ENCODE peak calls at places on chromosomes 4 and X, in ten cellular contexts. D is RWPE2; T is mammary epithelial cell; S is uterus; F is body of pancreas; E is fibroblast of lung; U is MM.1S; V is CD8-positive, alpha-beta memory T cell; N is cardiac muscle cell; W is aorta. L is an unnamed sample. For H3K4me1, the result is how much of the 10 kb centered on the place peaks cover.

GRCh38 chr4:8422786-8423185 is 17.7 kb downstream of the ACOX3 start:
- DNase-seq in N (no peak), D (no peak), V (no peak), F (no peak), U (no peak), S (no peak), W (no peak), E (no peak), T (no peak), L (no peak)

GRCh38 chr4:124104101-124104500 is 608.4 kb downstream of the ANKRD50 start:
- DNase-seq in V (no peak), S (no peak), D (no peak), F (no peak), U (no peak), T (peak), N (no peak), W (no peak), E (no peak), L (no peak)

GRCh38 chr4:150308824-150309472 is 230.7 kb downstream of the DCLK2 start:
- DNase-seq in F (no peak), V (no peak), N (peak), S (no peak), U (no peak), E (peak), W (no peak), T (peak), D (peak), L (no peak)

GRCh38 chrX:41145920-41146608 is 60.8 kb downstream of the USP9X start:
- DNase-seq in V (no peak), N (peak), F (no peak), E (peak), S (no peak), D (no peak), W (no peak), T (peak), U (no peak), L (no peak)

GRCh38 chrX:40175416-40176255 is 77.9 kb upstream of the BCOR start:
- DNase-seq in V (peak), S (peak), D (no peak), N (peak), F (peak), T (no peak), W (peak), U (peak), E (peak), L (no peak)

GRCh38 chrX:129618997-129619396 is 35.8 kb downstream of the APLN start:
- DNase-seq in D (no peak), F (peak), U (no peak), T (no peak), S (no peak), W (no peak), N (peak), V (no peak), E (no peak), L (no peak)

GRCh38 chrX:6026484-6026883 is 202.2 kb downstream of the NLGN4X start:
- DNase-seq in U (no peak), F (no peak), T (no peak), V (no peak), W (no peak), N (no peak), E (no peak), S (no peak), D (no peak), L (no peak)

GRCh38 chrX:112536544-112536943 is 143.2 kb downstream of the LHFPL1 start:
- DNase-seq in F (no peak), D (no peak), V (no peak), E (no peak), U (no peak), W (no peak), T (no peak), N (no peak), S (no peak), L (no peak)

GRCh38 chrX:111039606-111040005 is 56.4 kb upstream of the PAK3 start:
- DNase-seq in V (no peak), S (no peak), N (no peak), U (no peak), T (peak), F (no peak), W (no peak), E (no peak), D (no peak), L (no peak)

DNA sequence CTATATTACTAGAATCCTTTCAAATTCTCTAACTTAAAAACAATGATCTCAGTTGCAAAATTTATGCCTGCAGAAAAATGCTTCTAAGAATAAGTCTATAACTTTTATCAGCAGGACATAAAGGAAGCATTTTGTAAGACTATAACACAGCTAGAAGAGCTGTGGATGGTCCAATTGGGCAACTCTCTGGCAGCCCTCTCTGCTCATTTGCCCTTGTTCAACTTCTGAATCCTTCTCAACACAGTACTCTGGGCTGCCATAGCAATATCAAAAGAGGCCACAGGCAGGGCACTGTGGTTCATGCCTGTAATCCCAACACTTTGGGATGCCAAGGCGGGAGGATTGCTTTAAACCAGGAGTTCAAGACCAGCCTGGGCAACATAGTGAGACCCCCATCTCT is 88.5 kb downstream of the MID1 start:
- DNase-seq in D (no peak), V (no peak), E (no peak), W (no peak), S (no peak), T (no peak), N (peak), U (no peak), F (no peak), L (no peak)
- H3K4me1 ChIP-seq in D (under half), V (under half), E (under half), W (under half), S (under half), T (under half), N (under half), U (under half), F (under half), L (under half)

GRCh38 chr4:73452953-73453700 is 17.1 kb downstream of the AFP start:
- DNase-seq in S (no peak), D (no peak), V (no peak), E (no peak), T (no peak), W (no peak), U (no peak), N (peak), F (no peak), L (no peak)
- H3K4me1 ChIP-seq in S (under half), D (under half), V (under half), E (under half), T (under half), W (under half), U (under half), N (under half), F (under half), L (under half)

GRCh38 chr4:110617095-110617494 is 5.8 kb downstream of the PITX2 start:
- DNase-seq in F (no peak), T (no peak), S (no peak), D (no peak), U (no peak), W (no peak), E (no peak), V (no peak), N (no peak), L (no peak)
- H3K4me1 ChIP-seq in F (under half), T (under half), S (under half), D (under half), U (under half), W (under half), E (under half), V (under half), N (under half), L (under half)

GRCh38 chr4:26048962-26049361 is 134.9 kb downstream of the SMIM20 start:
- DNase-seq in E (no peak), U (no peak), V (no peak), N (peak), T (no peak), F (no peak), D (no peak), S (peak), W (no peak), L (peak)
- H3K4me1 ChIP-seq in E (under half), U (under half), V (under half), N (under half), T (under half), F (under half), D (under half), S (under half), W (under half), L (under half)

L was measured in tibial nerve.